ENCODE peak calls at places on chromosomes 2 and 18, in four cellular contexts. One of them, this sample, is unnamed.

GRCh38 chr2:157875720-157876065 is 437 bp downstream of the ACVR1 start:
- DNase-seq in mesendoderm: peak; percentile 55
- DNase-seq in H9: no peak
- DNase-seq in IMR-90: no peak
- DNase-seq in this sample: peak; percentile 48

GRCh38 chr2:144480257-144480656 is 39.7 kb downstream of the ZEB2 start:
- DNase-seq in IMR-90: peak; percentile 58
- DNase-seq in H9: no peak
- DNase-seq in mesendoderm: peak; percentile 68
- DNase-seq in this sample: no peak

GRCh38 chr2:174337337-174338154 is 2.8 kb downstream of the SP9 start:
- DNase-seq in IMR-90: no peak
- DNase-seq in mesendoderm: peak; percentile 65
- DNase-seq in H9: peak; percentile 66
- DNase-seq in this sample: peak; percentile 63

GRCh38 chr2:149075868-149076267 is 37.4 kb downstream of the LYPD6B start:
- DNase-seq in H9: no peak
- DNase-seq in mesendoderm: no peak
- DNase-seq in IMR-90: no peak
- DNase-seq in this sample: peak; percentile 21

GRCh38 chr18:58308463-58308862 is 264.4 kb downstream of the NEDD4L start:
- DNase-seq in H9: no peak
- DNase-seq in IMR-90: no peak
- DNase-seq in mesendoderm: no peak
- DNase-seq in this sample: no peak

GRCh38 chr2:3198119-3198518 is 179.5 kb downstream of the EIPR1 start:
- DNase-seq in mesendoderm: peak; percentile 82
- DNase-seq in IMR-90: no peak
- DNase-seq in H9: peak; percentile 79
- DNase-seq in this sample: peak; percentile 30

GRCh38 chr2:88187038-88187676 is 17.0 kb downstream of the THNSL2 start:
- DNase-seq in IMR-90: peak; percentile 21
- DNase-seq in mesendoderm: peak; percentile 93
- DNase-seq in H9: peak; percentile 91
- DNase-seq in this sample: peak; percentile 74

GRCh38 chr2:204625135-204625534 is 79.9 kb downstream of the PARD3B start:
- DNase-seq in IMR-90: no peak
- DNase-seq in H9: no peak
- DNase-seq in mesendoderm: peak; percentile 13
- DNase-seq in this sample: no peak

GRCh38 chr2:13021470-13021957 is 304.8 kb downstream of the TRIB2 start:
- DNase-seq in IMR-90: no peak
- DNase-seq in mesendoderm: peak; percentile 73
- DNase-seq in H9: no peak
- DNase-seq in this sample: no peak

GRCh38 chr18:79644006-79644665 is 35.5 kb upstream of the CTDP1 start:
- DNase-seq in mesendoderm: peak; percentile 81
- DNase-seq in H9: peak; percentile 85
- DNase-seq in IMR-90: peak; percentile 47
- DNase-seq in this sample: peak; percentile 71

GRCh38 chr2:168402531-168402930 is 53.5 kb upstream of the CERS6 start:
- DNase-seq in IMR-90: no peak
- DNase-seq in H9: no peak
- DNase-seq in mesendoderm: no peak
- DNase-seq in this sample: no peak

GRCh38 chr2:57076856-57077255 is 893.1 kb downstream of the CCDC85A start:
- DNase-seq in mesendoderm: no peak
- DNase-seq in H9: no peak
- DNase-seq in IMR-90: no peak
- DNase-seq in this sample: no peak

GRCh38 chr18:72100465-72100864 is 443.7 kb downstream of the CBLN2 start:
- DNase-seq in mesendoderm: no peak
- DNase-seq in IMR-90: no peak
- DNase-seq in H9: no peak
- DNase-seq in this sample: no peak

GRCh38 chr18:79420033-79420745 is 24.5 kb downstream of the NFATC1 start:
- DNase-seq in IMR-90: no peak
- DNase-seq in mesendoderm: peak; percentile 68
- DNase-seq in H9: no peak
- DNase-seq in this sample: no peak

GRCh38 chr2:241018051-241018891 is 19.9 kb downstream of the SNED1 start:
- DNase-seq in mesendoderm: no peak
- DNase-seq in H9: peak; percentile 23
- DNase-seq in IMR-90: peak; percentile 15
- DNase-seq in this sample: no peak

GRCh38 chr2:187138240-187138639 is 289.3 kb upstream of the ZSWIM2 start:
- DNase-seq in mesendoderm: peak; percentile 71
- DNase-seq in H9: peak; percentile 61
- DNase-seq in IMR-90: peak; percentile 21
- DNase-seq in this sample: peak; percentile 18

GRCh38 chr2:143954208-143954607 is 565.7 kb downstream of the ZEB2 start:
- DNase-seq in IMR-90: peak; percentile 48
- DNase-seq in mesendoderm: no peak
- DNase-seq in H9: no peak
- DNase-seq in this sample: no peak

GRCh38 chr18:47254341-47254939 is 3.0 kb upstream of the SKOR2 start:
- DNase-seq in H9: peak; percentile 89
- DNase-seq in mesendoderm: peak; percentile 87
- DNase-seq in IMR-90: peak; percentile 22
- DNase-seq in this sample: peak; percentile 89

GRCh38 chr2:205568620-205569019 is 113.7 kb upstream of the NRP2 start:
- DNase-seq in mesendoderm: no peak
- DNase-seq in IMR-90: no peak
- DNase-seq in H9: no peak
- DNase-seq in this sample: no peak

GRCh38 chr2:15967415-15968279 is 27.3 kb downstream of the MYCN start:
- DNase-seq in H9: no peak
- DNase-seq in mesendoderm: no peak
- DNase-seq in IMR-90: no peak
- DNase-seq in this sample: no peak

GRCh38 chr18:23900979-23901378 is 113.6 kb upstream of the TTC39C start:
- DNase-seq in IMR-90: no peak
- DNase-seq in mesendoderm: no peak
- DNase-seq in H9: no peak
- DNase-seq in this sample: no peak

GRCh38 chr2:199019898-199020507 is 437.7 kb downstream of the SATB2 start:
- DNase-seq in IMR-90: peak; percentile 59
- DNase-seq in H9: no peak
- DNase-seq in mesendoderm: peak; percentile 60
- DNase-seq in this sample: peak; percentile 11

GRCh38 chr2:218991674-218992168 is 1.5 kb downstream of the CRYBA2 start:
- DNase-seq in IMR-90: peak; percentile 47
- DNase-seq in mesendoderm: peak; percentile 45
- DNase-seq in H9: no peak
- DNase-seq in this sample: no peak

GRCh38 chr2:50004667-50005066 is 850.4 kb upstream of the FSHR start:
- DNase-seq in H9: no peak
- DNase-seq in mesendoderm: peak; percentile 74
- DNase-seq in IMR-90: no peak
- DNase-seq in this sample: no peak

GRCh38 chr18:13629841-13630747 is 96.3 kb downstream of the FAM210A start:
- DNase-seq in IMR-90: peak; percentile 50
- DNase-seq in H9: peak; percentile 67
- DNase-seq in mesendoderm: peak; percentile 81
- DNase-seq in this sample: peak; percentile 64

GRCh38 chr2:54605836-54606235 is 117.6 kb upstream of the EML6 start:
- DNase-seq in H9: no peak
- DNase-seq in IMR-90: peak; percentile 53
- DNase-seq in mesendoderm: no peak
- DNase-seq in this sample: no peak
- H3K4me2 ChIP-seq in H9: no peak overlapping the region
- H3K4me2 ChIP-seq in IMR-90: no peak overlapping the region
- H3K4me2 ChIP-seq in mesendoderm: no peak overlapping the region
- H3K4me2 ChIP-seq in this sample: no peak overlapping the region

DNA sequence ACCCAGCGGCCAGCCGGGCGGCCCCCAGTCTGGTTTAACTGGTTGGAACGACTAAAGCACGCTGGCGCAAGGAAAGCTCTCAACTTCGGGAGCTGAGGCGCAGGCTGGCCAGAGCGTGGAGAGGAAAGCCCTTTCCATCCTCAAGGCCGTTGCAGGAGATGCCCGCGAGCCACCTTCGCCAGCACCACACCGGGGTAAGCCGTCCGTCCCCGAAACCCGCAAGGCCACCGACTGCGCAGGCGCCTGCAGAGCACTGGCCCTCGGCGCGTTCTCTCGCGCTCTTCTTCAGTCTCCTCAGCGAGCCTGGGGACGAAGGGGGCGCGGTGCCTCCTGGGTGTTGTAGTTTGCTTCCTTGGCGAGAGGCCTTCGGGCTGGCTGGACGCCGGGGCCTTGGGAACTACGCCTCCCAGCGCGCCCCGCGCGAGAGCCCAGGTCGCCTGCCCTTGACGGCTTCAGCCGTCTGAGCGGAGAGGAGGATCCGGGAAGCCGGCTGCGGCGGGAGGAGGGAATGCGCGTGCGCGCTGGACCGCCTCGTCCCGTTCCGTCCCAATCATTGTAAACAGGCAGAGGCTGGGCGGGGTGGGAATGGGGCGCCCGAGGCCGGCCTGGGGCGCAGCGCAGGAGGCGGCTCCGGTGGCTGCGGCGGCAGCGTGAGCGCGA is at the start of gene RALBP1:
- DNase-seq in mesendoderm: peak; percentile 100
- DNase-seq in H9: peak; percentile 100
- DNase-seq in IMR-90: peak; percentile 99
- DNase-seq in this sample: peak; percentile 100
- H3K4ac ChIP-seq in mesendoderm: peak within 1 kb of the TSS; percentile 19
- H3K4ac ChIP-seq in H9: no peak within 1 kb of the TSS
- H3K4ac ChIP-seq in IMR-90: peak within 1 kb of the TSS; percentile 97
- H3K4ac ChIP-seq in this sample: no peak within 1 kb of the TSS

GRCh38 chr18:30999186-30999585 is 43.4 kb downstream of the DSC3 start:
- DNase-seq in H9: no peak
- DNase-seq in mesendoderm: no peak
- DNase-seq in IMR-90: no peak
- DNase-seq in this sample: no peak

GRCh38 chr18:30997223-30997622 is 45.3 kb downstream of the DSC3 start:
- DNase-seq in mesendoderm: peak; percentile 18
- DNase-seq in IMR-90: no peak
- DNase-seq in H9: no peak
- DNase-seq in this sample: no peak

DNA sequence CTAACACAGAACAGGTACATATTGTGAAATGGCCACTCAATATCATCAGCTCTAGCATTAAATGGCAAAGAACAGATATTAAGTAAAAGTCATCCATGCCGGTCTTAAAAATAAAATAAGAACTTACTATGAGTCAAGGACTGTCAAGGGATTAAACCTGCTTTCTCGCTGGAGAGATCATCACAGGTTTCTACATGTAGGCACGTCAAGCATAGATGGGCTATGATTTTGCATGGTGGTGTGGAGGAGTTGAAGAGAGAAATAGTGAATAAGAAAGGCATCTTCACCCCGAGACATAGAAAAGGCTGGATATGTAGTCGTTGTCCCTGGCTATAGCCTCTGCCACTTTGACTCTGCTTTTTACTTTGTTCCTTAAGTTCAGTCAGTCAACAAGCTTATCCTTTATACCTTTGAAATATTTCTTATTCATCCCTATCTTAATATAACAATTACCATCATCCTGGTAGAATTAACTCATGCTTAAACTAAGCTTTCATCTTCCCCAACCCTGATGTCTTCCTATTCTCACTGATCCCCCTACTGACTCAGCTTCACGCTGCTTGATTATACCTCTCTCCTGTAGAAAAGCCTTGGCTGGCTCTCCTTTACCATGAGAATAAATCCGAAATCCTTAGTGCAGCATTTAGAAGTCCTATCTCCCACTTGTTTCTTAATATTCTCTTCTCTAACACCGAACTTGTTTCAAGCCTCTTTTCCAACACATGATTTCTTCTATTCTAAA is 42.5 kb downstream of the DSC3 start:
- DNase-seq in IMR-90: no peak
- DNase-seq in H9: no peak
- DNase-seq in mesendoderm: peak; percentile 26
- DNase-seq in this sample: no peak
- H3K27me3 ChIP-seq in IMR-90: no peaks in the 10 kb centered on the region
- H3K27me3 ChIP-seq in H9: no peaks in the 10 kb centered on the region
- H3K27me3 ChIP-seq in mesendoderm: no peaks in the 10 kb centered on the region
- H3K27me3 ChIP-seq in this sample: no peaks in the 10 kb centered on the region

GRCh38 chr2:1705557-1706076 is 38.7 kb downstream of the PXDN start:
- DNase-seq in mesendoderm: no peak
- DNase-seq in H9: no peak
- DNase-seq in IMR-90: no peak
- DNase-seq in this sample: no peak

GRCh38 chr2:1701556-1702185 is 42.6 kb downstream of the PXDN start:
- DNase-seq in H9: peak; percentile 70
- DNase-seq in mesendoderm: peak; percentile 63
- DNase-seq in IMR-90: no peak
- DNase-seq in this sample: no peak

GRCh38 chr2:1707771-1708351 is 36.5 kb downstream of the PXDN start:
- DNase-seq in mesendoderm: peak; percentile 98
- DNase-seq in IMR-90: peak; percentile 90
- DNase-seq in H9: peak; percentile 82
- DNase-seq in this sample: peak; percentile 61

GRCh38 chr2:1702186-1702565 is 42.1 kb downstream of the PXDN start:
- DNase-seq in H9: no peak
- DNase-seq in IMR-90: no peak
- DNase-seq in mesendoderm: no peak
- DNase-seq in this sample: no peak

DNA sequence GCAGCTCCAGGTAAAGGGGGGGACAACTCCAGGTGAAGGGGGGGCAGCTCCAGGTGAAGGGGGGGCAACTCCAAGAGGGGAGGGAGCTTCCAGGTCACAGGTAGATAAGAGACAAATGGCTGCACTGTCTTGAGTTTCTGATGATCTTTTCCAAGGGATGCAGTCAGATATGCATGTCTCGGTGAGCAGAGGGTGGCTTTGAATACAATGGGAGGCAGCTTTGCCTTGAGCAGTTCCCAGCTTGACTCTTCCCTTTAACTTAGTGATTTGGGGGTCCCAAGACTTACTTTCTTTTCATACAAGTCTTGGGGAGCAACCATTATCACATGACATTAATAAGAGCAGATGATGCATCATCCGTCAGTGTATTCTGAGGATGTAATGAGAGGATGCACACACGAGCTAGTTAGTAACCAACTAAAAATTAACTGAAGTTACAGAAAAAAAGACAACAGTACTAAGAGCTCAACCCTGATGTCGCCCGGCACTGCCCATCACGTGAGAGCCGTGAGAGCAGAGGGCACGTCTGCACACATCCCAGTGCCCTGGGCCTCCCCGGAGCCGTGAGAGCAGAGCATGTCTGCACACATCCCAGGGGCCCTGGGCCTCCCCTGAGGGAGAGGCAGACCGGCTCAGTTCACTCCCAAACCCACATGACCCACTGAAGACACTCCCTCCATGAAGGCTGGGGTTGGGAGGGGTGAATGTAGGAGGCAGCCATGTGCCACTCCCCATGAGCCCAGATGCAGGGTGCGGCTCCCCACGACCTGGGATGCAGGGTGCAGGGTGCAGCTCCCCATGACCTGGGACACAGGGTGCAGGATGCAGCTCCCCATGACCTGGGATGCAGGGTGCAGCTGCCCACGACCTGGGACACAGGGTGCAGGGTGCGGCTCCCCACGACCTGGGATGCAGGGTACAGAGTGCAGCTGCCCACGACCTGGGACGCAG is 39.4 kb downstream of the PXDN start:
- DNase-seq in H9: no peak
- DNase-seq in IMR-90: no peak
- DNase-seq in mesendoderm: peak; percentile 76
- DNase-seq in this sample: no peak
- H3K4me2 ChIP-seq in H9: no peak overlapping the region
- H3K4me2 ChIP-seq in IMR-90: no peak overlapping the region
- H3K4me2 ChIP-seq in mesendoderm: no peak overlapping the region
- H3K4me2 ChIP-seq in this sample: no peak overlapping the region